ENCODE peak calls at places on chromosomes 2 and 18, in seven cellular contexts. One of them, this sample, is unnamed.

GRCh38 chr2:590214-591175 is 86.7 kb downstream of the TMEM18 start:
- DNase-seq in H1: peak; percentile 14
- DNase-seq in K562: no peak
- DNase-seq in A549: no peak
- DNase-seq in HCT116: no peak
- DNase-seq in HepG2: no peak
- DNase-seq in SK-N-SH: no peak
- DNase-seq in this sample: no peak

GRCh38 chr2:145985517-145985916 is 1465.6 kb upstream of the ZEB2 start:
- DNase-seq in H1: no peak
- DNase-seq in K562: no peak
- DNase-seq in HepG2: no peak
- DNase-seq in A549: no peak
- DNase-seq in HCT116: no peak
- DNase-seq in SK-N-SH: no peak
- DNase-seq in this sample: peak; percentile 64

GRCh38 chr18:53864758-53865157 is 359.7 kb downstream of the MBD2 start:
- DNase-seq in HCT116: no peak
- DNase-seq in A549: no peak
- DNase-seq in SK-N-SH: peak; percentile 14
- DNase-seq in H1: no peak
- DNase-seq in HepG2: no peak
- DNase-seq in K562: no peak
- DNase-seq in this sample: no peak

GRCh38 chr2:39623916-39624315 is 41.8 kb upstream of the TMEM178A start:
- DNase-seq in A549: no peak
- DNase-seq in H1: no peak
- DNase-seq in HCT116: no peak
- DNase-seq in K562: no peak
- DNase-seq in HepG2: no peak
- DNase-seq in SK-N-SH: no peak
- DNase-seq in this sample: no peak

GRCh38 chr2:148552675-148553331 is 91.7 kb upstream of the EPC2 start:
- DNase-seq in K562: no peak
- DNase-seq in HCT116: no peak
- DNase-seq in H1: no peak
- DNase-seq in HepG2: no peak
- DNase-seq in A549: no peak
- DNase-seq in SK-N-SH: no peak
- DNase-seq in this sample: peak; percentile 15

GRCh38 chr2:197615033-197615652 is 60.2 kb downstream of the RFTN2 start:
- DNase-seq in SK-N-SH: no peak
- DNase-seq in HCT116: peak; percentile 18
- DNase-seq in H1: no peak
- DNase-seq in K562: no peak
- DNase-seq in A549: no peak
- DNase-seq in HepG2: peak; percentile 27
- DNase-seq in this sample: no peak

GRCh38 chr2:152573168-152573567 is 144.1 kb downstream of the PRPF40A start:
- DNase-seq in SK-N-SH: peak; percentile 12
- DNase-seq in H1: no peak
- DNase-seq in K562: peak; percentile 20
- DNase-seq in HepG2: no peak
- DNase-seq in HCT116: peak; percentile 4
- DNase-seq in A549: peak; percentile 43
- DNase-seq in this sample: no peak

GRCh38 chr2:235903803-235904637 is 264.2 kb downstream of the GBX2 start:
- DNase-seq in HepG2: no peak
- DNase-seq in H1: no peak
- DNase-seq in HCT116: no peak
- DNase-seq in SK-N-SH: no peak
- DNase-seq in K562: no peak
- DNase-seq in A549: no peak
- DNase-seq in this sample: no peak

GRCh38 chr2:83069724-83070123 is 1389.4 kb downstream of the SUCLG1 start:
- DNase-seq in HepG2: no peak
- DNase-seq in HCT116: no peak
- DNase-seq in K562: no peak
- DNase-seq in H1: no peak
- DNase-seq in A549: no peak
- DNase-seq in SK-N-SH: no peak
- DNase-seq in this sample: peak; percentile 58

GRCh38 chr18:3599235-3599634 is 149.3 kb downstream of the TGIF1 start:
- DNase-seq in HepG2: no peak
- DNase-seq in K562: no peak
- DNase-seq in H1: no peak
- DNase-seq in A549: no peak
- DNase-seq in HCT116: no peak
- DNase-seq in SK-N-SH: no peak
- DNase-seq in this sample: no peak

GRCh38 chr2:45984896-45985488 is 312.2 kb upstream of the EPAS1 start:
- DNase-seq in HepG2: no peak
- DNase-seq in HCT116: no peak
- DNase-seq in H1: peak; percentile 16
- DNase-seq in K562: no peak
- DNase-seq in A549: no peak
- DNase-seq in SK-N-SH: no peak
- DNase-seq in this sample: peak; percentile 10

DNA sequence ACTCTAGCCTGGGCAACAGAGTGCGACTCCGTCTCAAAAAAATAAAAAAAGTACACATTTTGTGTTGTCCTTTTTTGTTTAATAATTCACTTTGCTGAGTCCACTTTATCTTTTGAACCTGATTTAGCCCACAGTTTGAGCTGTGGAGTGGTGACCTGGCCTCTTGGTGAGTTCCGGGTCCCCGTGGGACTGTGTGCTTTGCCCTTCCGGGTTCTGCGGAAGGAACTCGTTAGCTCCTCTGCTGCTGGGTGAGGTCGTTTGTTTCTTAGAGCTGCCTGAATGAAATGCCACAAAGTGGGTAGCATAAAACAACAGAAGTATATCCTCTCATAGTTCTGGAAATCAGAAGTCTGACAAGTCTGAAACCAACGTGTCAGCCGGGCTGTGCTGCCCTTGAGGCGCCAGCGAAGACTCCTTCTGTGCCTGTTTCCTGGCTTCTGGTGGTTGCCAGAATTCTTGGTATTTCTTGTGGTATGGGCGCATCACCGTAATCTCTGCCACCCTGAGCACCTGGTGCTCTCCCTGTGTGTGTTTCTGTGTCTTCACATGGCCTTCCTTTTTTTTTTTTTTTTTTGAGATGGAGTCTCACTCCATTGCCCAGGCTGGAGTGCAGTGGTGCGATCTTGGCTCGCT is 3.5 kb downstream of the EFHD1 start:
- DNase-seq in K562: no peak
- DNase-seq in HCT116: no peak
- DNase-seq in HepG2: no peak
- DNase-seq in SK-N-SH: no peak
- DNase-seq in H1: no peak
- DNase-seq in A549: no peak
- DNase-seq in this sample: no peak
- H3K4me1 ChIP-seq in K562: peaks cover 21% of the 10 kb centered on the region
- H3K4me1 ChIP-seq in HCT116: peaks cover 15% of the 10 kb centered on the region
- H3K4me1 ChIP-seq in HepG2: peaks cover 27% of the 10 kb centered on the region
- H3K4me1 ChIP-seq in SK-N-SH: no peaks in the 10 kb centered on the region
- H3K4me1 ChIP-seq in H1: peaks cover 9% of the 10 kb centered on the region
- H3K4me1 ChIP-seq in A549: peaks cover 11% of the 10 kb centered on the region
- H3K4me1 ChIP-seq in this sample: peaks cover 4% of the 10 kb centered on the region

DNA sequence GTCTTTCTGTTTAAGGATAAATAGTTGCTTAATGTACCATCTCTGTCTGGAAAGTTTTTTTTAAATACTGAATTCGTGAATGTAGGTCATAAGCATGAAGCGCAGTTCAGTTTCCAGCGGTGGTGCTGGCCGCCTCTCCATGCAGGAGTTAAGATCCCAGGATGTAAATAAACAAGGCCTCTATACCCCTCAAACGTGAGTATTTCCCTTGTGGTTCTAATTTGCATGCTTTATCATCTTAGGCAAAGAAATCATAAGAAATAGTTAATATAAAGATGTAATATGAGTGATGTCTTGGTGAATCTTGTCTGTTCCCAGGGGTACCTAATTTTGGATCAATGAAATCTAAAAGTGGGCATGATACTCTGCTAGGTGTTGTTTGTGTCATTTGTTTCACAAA is 1.5 kb downstream of the NDC80 start:
- DNase-seq in H1: no peak
- DNase-seq in HCT116: no peak
- DNase-seq in HepG2: no peak
- DNase-seq in SK-N-SH: no peak
- DNase-seq in A549: no peak
- DNase-seq in K562: no peak
- DNase-seq in this sample: no peak
- TF ChIP-seq MAX in H1: no peak
- TF ChIP-seq MAX in HCT116: no peak
- TF ChIP-seq MAX in HepG2: no peak
- TF ChIP-seq MAX in SK-N-SH: no peak
- TF ChIP-seq MAX in A549: no peak
- TF ChIP-seq MAX in K562: no peak
- TF ChIP-seq MAX in this sample: no peak

DNA sequence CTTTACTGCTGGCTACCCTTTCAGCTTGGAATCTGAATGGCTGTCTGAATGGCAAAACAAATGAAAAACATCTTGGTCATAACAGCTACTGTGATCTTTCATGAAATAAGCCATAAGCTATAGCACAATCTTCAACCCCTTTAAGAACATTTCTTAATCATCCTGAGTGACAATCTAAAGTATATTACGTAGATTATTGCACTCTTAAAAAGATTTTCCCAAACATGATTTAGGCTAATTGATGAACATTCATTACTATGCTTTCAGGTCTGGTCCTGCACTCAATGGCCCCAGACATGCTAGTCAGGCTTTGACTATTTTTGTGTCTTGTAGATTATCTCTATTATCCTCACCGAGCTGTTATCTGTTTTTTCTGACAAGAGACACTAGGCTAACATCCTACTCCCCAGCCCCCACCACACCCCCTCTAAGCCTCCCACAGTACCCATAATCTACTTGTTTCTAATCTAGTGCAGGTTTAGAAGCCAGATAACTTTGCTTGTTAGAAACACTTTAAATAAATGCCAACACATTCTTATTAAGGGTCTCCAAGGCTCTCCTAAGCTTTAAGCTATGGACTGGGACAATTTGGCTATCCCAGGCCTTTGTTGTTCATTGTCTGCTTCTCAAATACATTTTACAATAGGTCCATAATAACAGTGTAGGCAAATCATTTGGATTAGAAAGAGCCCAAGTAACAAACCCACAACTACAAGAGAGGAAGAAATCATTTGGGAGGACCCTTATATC is 4.2 kb downstream of the SMAD2 start:
- DNase-seq in HepG2: no peak
- DNase-seq in A549: no peak
- DNase-seq in K562: no peak
- DNase-seq in HCT116: no peak
- DNase-seq in H1: no peak
- DNase-seq in SK-N-SH: peak; percentile 21
- DNase-seq in this sample: no peak
- H3K4me1 ChIP-seq in HepG2: peaks cover 63% of the 10 kb centered on the region
- H3K4me1 ChIP-seq in A549: peaks cover 65% of the 10 kb centered on the region
- H3K4me1 ChIP-seq in K562: peaks cover 13% of the 10 kb centered on the region
- H3K4me1 ChIP-seq in HCT116: peaks cover 22% of the 10 kb centered on the region
- H3K4me1 ChIP-seq in H1: peaks cover 28% of the 10 kb centered on the region
- H3K4me1 ChIP-seq in SK-N-SH: peaks cover 20% of the 10 kb centered on the region
- H3K4me1 ChIP-seq in this sample: peaks cover 15% of the 10 kb centered on the region

DNA sequence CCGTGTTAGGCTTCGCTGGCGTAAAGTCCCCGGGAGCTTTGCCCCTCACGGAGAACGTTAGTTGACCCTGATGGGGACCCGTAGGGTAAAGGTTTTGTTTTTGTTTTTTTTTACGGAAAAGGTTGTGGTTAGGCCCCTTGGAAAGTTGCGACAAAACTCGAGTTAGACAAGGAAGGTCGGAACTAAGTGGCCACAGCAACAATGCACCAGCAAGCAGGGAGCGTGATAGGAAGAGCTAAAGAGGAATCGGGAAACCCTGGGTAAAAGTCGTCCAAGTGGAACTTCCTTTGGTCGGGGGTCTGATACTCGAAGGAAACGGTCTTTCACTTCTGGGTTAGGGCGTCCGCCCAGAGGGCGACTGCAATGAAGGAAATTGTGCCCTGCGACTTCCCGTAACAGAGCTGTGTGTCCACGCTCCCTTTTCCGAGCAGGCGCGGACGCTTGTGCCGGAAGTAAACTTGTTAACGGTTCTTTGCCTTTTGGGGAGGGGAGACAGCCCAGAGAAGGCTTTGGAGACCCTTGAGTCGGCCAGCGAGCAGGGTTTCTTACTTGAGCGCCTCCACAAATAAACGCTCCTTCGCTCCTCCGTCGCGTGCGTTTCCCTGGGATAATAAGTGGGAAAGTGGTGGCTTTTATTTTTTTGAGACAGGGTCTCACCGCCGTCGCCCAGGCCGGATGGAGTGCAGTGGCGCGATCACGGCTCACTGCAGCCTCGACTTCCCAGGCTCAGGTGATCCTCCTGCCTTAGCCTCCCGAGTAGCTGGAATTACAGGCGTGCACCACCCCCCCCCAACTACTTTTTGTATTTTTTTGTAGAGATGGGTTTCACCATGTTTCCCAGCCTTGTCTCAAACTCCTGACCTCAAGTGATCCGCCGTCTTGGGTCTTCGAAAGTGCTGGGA is 641 bp upstream of the CLASP1 start:
- DNase-seq in K562: peak; percentile 65
- DNase-seq in HCT116: peak; percentile 82
- DNase-seq in A549: peak; percentile 75
- DNase-seq in H1: peak; percentile 84
- DNase-seq in SK-N-SH: peak; percentile 76
- DNase-seq in HepG2: peak; percentile 93
- DNase-seq in this sample: peak; percentile 93
- TF ChIP-seq MAX in K562: peak; percentile 42
- TF ChIP-seq MAX in HCT116: peak; percentile 85
- TF ChIP-seq MAX in A549: peak; percentile 55
- TF ChIP-seq MAX in H1: peak; percentile 59
- TF ChIP-seq MAX in SK-N-SH: peak; percentile 71
- TF ChIP-seq MAX in HepG2: peak; percentile 89
- TF ChIP-seq MAX in this sample: peak; percentile 57

GRCh38 chr2:36456227-36456788 is 100.7 kb downstream of the CRIM1 start:
- DNase-seq in K562: no peak
- DNase-seq in SK-N-SH: peak; percentile 14
- DNase-seq in H1: no peak
- DNase-seq in A549: no peak
- DNase-seq in HCT116: no peak
- DNase-seq in HepG2: no peak
- DNase-seq in this sample: peak; percentile 87

GRCh38 chr2:36458106-36458505 is 102.5 kb downstream of the CRIM1 start:
- DNase-seq in HCT116: no peak
- DNase-seq in HepG2: no peak
- DNase-seq in A549: no peak
- DNase-seq in K562: no peak
- DNase-seq in SK-N-SH: no peak
- DNase-seq in H1: no peak
- DNase-seq in this sample: no peak

GRCh38 chr2:36461039-36461681 is 105.6 kb downstream of the CRIM1 start:
- DNase-seq in H1: no peak
- DNase-seq in SK-N-SH: no peak
- DNase-seq in HepG2: peak; percentile 46
- DNase-seq in HCT116: peak; percentile 60
- DNase-seq in A549: peak; percentile 28
- DNase-seq in K562: no peak
- DNase-seq in this sample: peak; percentile 93

GRCh38 chr2:36462311-36462710 is 106.7 kb downstream of the CRIM1 start:
- DNase-seq in A549: no peak
- DNase-seq in H1: no peak
- DNase-seq in SK-N-SH: no peak
- DNase-seq in HepG2: no peak
- DNase-seq in K562: no peak
- DNase-seq in HCT116: no peak
- DNase-seq in this sample: no peak

GRCh38 chr2:36459725-36460137 is 104.2 kb downstream of the CRIM1 start:
- DNase-seq in HepG2: peak; percentile 88
- DNase-seq in A549: peak; percentile 60
- DNase-seq in H1: no peak
- DNase-seq in HCT116: peak; percentile 64
- DNase-seq in SK-N-SH: peak; percentile 14
- DNase-seq in K562: no peak
- DNase-seq in this sample: peak; percentile 78
- H3K4me1 ChIP-seq in HepG2: peaks cover 43% of the 10 kb centered on the region
- H3K4me1 ChIP-seq in A549: peaks cover 98% of the 10 kb centered on the region
- H3K4me1 ChIP-seq in H1: peaks cover 45% of the 10 kb centered on the region
- H3K4me1 ChIP-seq in HCT116: peaks cover 41% of the 10 kb centered on the region
- H3K4me1 ChIP-seq in SK-N-SH: peaks cover 9% of the 10 kb centered on the region
- H3K4me1 ChIP-seq in K562: no peaks in the 10 kb centered on the region
- H3K4me1 ChIP-seq in this sample: peaks cover 99% of the 10 kb centered on the region